ENCODE peak calls at places on chromosomes 7 and 10, in six cellular contexts. One of them, this sample, is unnamed.

GRCh38 chr7:76257973-76258372 is 44.5 kb upstream of the HSPB1 start:
- DNase-seq in WERI-Rb-1: peak; percentile 66
- DNase-seq in effector CD4-positive, alpha-beta T cell: no peak
- DNase-seq in neural crest cell: no peak
- DNase-seq in thoracic aorta: no peak
- DNase-seq in Calu3: no peak
- DNase-seq in this sample: no peak

GRCh38 chr10:7389346-7389745 is 21.5 kb downstream of the SFMBT2 start:
- DNase-seq in WERI-Rb-1: no peak
- DNase-seq in effector CD4-positive, alpha-beta T cell: no peak
- DNase-seq in neural crest cell: no peak
- DNase-seq in thoracic aorta: no peak
- DNase-seq in Calu3: no peak
- DNase-seq in this sample: no peak

GRCh38 chr10:7792541-7792940 is 4.6 kb downstream of the ATP5F1C start:
- DNase-seq in WERI-Rb-1: no peak
- DNase-seq in effector CD4-positive, alpha-beta T cell: no peak
- DNase-seq in neural crest cell: no peak
- DNase-seq in thoracic aorta: no peak
- DNase-seq in Calu3: no peak
- DNase-seq in this sample: no peak

GRCh38 chr7:23261843-23262452 is 15.4 kb downstream of the GPNMB start:
- DNase-seq in WERI-Rb-1: peak; percentile 60
- DNase-seq in effector CD4-positive, alpha-beta T cell: peak; percentile 37
- DNase-seq in neural crest cell: peak; percentile 60
- DNase-seq in thoracic aorta: no peak
- DNase-seq in Calu3: peak; percentile 83
- DNase-seq in this sample: peak; percentile 68

GRCh38 chr7:28626191-28626590 is 213.9 kb downstream of the CREB5 start:
- DNase-seq in WERI-Rb-1: no peak
- DNase-seq in effector CD4-positive, alpha-beta T cell: no peak
- DNase-seq in neural crest cell: no peak
- DNase-seq in thoracic aorta: no peak
- DNase-seq in Calu3: no peak
- DNase-seq in this sample: no peak

GRCh38 chr10:130200156-130201042 is 64.2 kb downstream of the GLRX3 start:
- DNase-seq in WERI-Rb-1: no peak
- DNase-seq in effector CD4-positive, alpha-beta T cell: no peak
- DNase-seq in neural crest cell: no peak
- DNase-seq in thoracic aorta: no peak
- DNase-seq in Calu3: no peak
- DNase-seq in this sample: no peak

GRCh38 chr10:78335371-78335690 is 301.7 kb downstream of the RPS24 start:
- DNase-seq in WERI-Rb-1: no peak
- DNase-seq in effector CD4-positive, alpha-beta T cell: no peak
- DNase-seq in neural crest cell: no peak
- DNase-seq in thoracic aorta: no peak
- DNase-seq in Calu3: no peak
- DNase-seq in this sample: no peak

GRCh38 chr7:137572071-137572784 is 228.7 kb upstream of the PTN start:
- DNase-seq in WERI-Rb-1: no peak
- DNase-seq in effector CD4-positive, alpha-beta T cell: no peak
- DNase-seq in neural crest cell: no peak
- DNase-seq in thoracic aorta: no peak
- DNase-seq in Calu3: no peak
- DNase-seq in this sample: no peak

GRCh38 chr10:7417103-7417623 is 6.3 kb upstream of the SFMBT2 start:
- DNase-seq in WERI-Rb-1: no peak
- DNase-seq in effector CD4-positive, alpha-beta T cell: no peak
- DNase-seq in neural crest cell: no peak
- DNase-seq in thoracic aorta: no peak
- DNase-seq in Calu3: no peak
- DNase-seq in this sample: no peak

GRCh38 chr10:27188259-27188658 is 33.1 kb downstream of the MASTL start:
- DNase-seq in WERI-Rb-1: no peak
- DNase-seq in effector CD4-positive, alpha-beta T cell: no peak
- DNase-seq in neural crest cell: no peak
- DNase-seq in thoracic aorta: no peak
- DNase-seq in Calu3: no peak
- DNase-seq in this sample: no peak

GRCh38 chr10:13352519-13352918 is 4.4 kb upstream of the SEPHS1 start:
- DNase-seq in WERI-Rb-1: no peak
- DNase-seq in effector CD4-positive, alpha-beta T cell: no peak
- DNase-seq in neural crest cell: no peak
- DNase-seq in thoracic aorta: no peak
- DNase-seq in Calu3: no peak
- DNase-seq in this sample: peak; percentile 28

GRCh38 chr7:5508698-5509097 is 85.1 kb upstream of the TNRC18 start:
- DNase-seq in WERI-Rb-1: no peak
- DNase-seq in effector CD4-positive, alpha-beta T cell: no peak
- DNase-seq in neural crest cell: no peak
- DNase-seq in thoracic aorta: no peak
- DNase-seq in Calu3: no peak
- DNase-seq in this sample: no peak

GRCh38 chr7:100342761-100343160 is 15.2 kb upstream of the PILRB start:
- DNase-seq in WERI-Rb-1: no peak
- DNase-seq in effector CD4-positive, alpha-beta T cell: no peak
- DNase-seq in neural crest cell: no peak
- DNase-seq in thoracic aorta: no peak
- DNase-seq in Calu3: no peak
- DNase-seq in this sample: no peak

GRCh38 chr10:126235091-126235978 is 152.9 kb downstream of the ADAM12 start:
- DNase-seq in WERI-Rb-1: no peak
- DNase-seq in effector CD4-positive, alpha-beta T cell: no peak
- DNase-seq in neural crest cell: no peak
- DNase-seq in thoracic aorta: no peak
- DNase-seq in Calu3: no peak
- DNase-seq in this sample: no peak

GRCh38 chr7:98297619-98298286 is 16.3 kb downstream of the BRI3 start:
- DNase-seq in WERI-Rb-1: no peak
- DNase-seq in effector CD4-positive, alpha-beta T cell: no peak
- DNase-seq in neural crest cell: no peak
- DNase-seq in thoracic aorta: no peak
- DNase-seq in Calu3: no peak
- DNase-seq in this sample: no peak

GRCh38 chr10:128060341-128060851 is 65.8 kb downstream of the MKI67 start:
- DNase-seq in WERI-Rb-1: no peak
- DNase-seq in effector CD4-positive, alpha-beta T cell: no peak
- DNase-seq in neural crest cell: no peak
- DNase-seq in thoracic aorta: no peak
- DNase-seq in Calu3: no peak
- DNase-seq in this sample: no peak

GRCh38 chr10:86403183-86403797 is 36.7 kb upstream of the GRID1 start:
- DNase-seq in WERI-Rb-1: no peak
- DNase-seq in effector CD4-positive, alpha-beta T cell: no peak
- DNase-seq in neural crest cell: no peak
- DNase-seq in thoracic aorta: no peak
- DNase-seq in Calu3: no peak
- DNase-seq in this sample: no peak

GRCh38 chr7:135714534-135715009 is 13.4 kb downstream of the SLC13A4 start:
- DNase-seq in WERI-Rb-1: no peak
- DNase-seq in effector CD4-positive, alpha-beta T cell: no peak
- DNase-seq in neural crest cell: peak; percentile 35
- DNase-seq in thoracic aorta: no peak
- DNase-seq in Calu3: peak; percentile 15
- DNase-seq in this sample: no peak

GRCh38 chr7:91411062-91411461 is 146.8 kb downstream of the FZD1 start:
- DNase-seq in WERI-Rb-1: no peak
- DNase-seq in effector CD4-positive, alpha-beta T cell: no peak
- DNase-seq in neural crest cell: no peak
- DNase-seq in thoracic aorta: no peak
- DNase-seq in Calu3: no peak
- DNase-seq in this sample: no peak

GRCh38 chr7:143043391-143043790 is 8.8 kb upstream of the OR6V1 start:
- DNase-seq in WERI-Rb-1: no peak
- DNase-seq in effector CD4-positive, alpha-beta T cell: no peak
- DNase-seq in neural crest cell: no peak
- DNase-seq in thoracic aorta: no peak
- DNase-seq in Calu3: no peak
- DNase-seq in this sample: no peak

GRCh38 chr10:47279276-47279675 is 20.7 kb upstream of the GDF10 start:
- DNase-seq in WERI-Rb-1: no peak
- DNase-seq in effector CD4-positive, alpha-beta T cell: no peak
- DNase-seq in neural crest cell: no peak
- DNase-seq in thoracic aorta: no peak
- DNase-seq in Calu3: no peak
- DNase-seq in this sample: no peak

GRCh38 chr10:57395921-57396320 is 871.8 kb downstream of the IPMK start:
- DNase-seq in WERI-Rb-1: no peak
- DNase-seq in effector CD4-positive, alpha-beta T cell: no peak
- DNase-seq in neural crest cell: no peak
- DNase-seq in thoracic aorta: no peak
- DNase-seq in Calu3: no peak
- DNase-seq in this sample: no peak

GRCh38 chr7:112182749-112183148 is 23.4 kb downstream of the DOCK4 start:
- DNase-seq in WERI-Rb-1: no peak
- DNase-seq in effector CD4-positive, alpha-beta T cell: no peak
- DNase-seq in neural crest cell: no peak
- DNase-seq in thoracic aorta: no peak
- DNase-seq in Calu3: no peak
- DNase-seq in this sample: no peak

GRCh38 chr7:133481676-133482075 is 228.8 kb downstream of the EXOC4 start:
- DNase-seq in WERI-Rb-1: no peak
- DNase-seq in effector CD4-positive, alpha-beta T cell: no peak
- DNase-seq in neural crest cell: no peak
- DNase-seq in thoracic aorta: no peak
- DNase-seq in Calu3: peak; percentile 3
- DNase-seq in this sample: no peak

GRCh38 chr7:12951397-12951801 is 264.0 kb downstream of the ARL4A start:
- DNase-seq in WERI-Rb-1: no peak
- DNase-seq in effector CD4-positive, alpha-beta T cell: no peak
- DNase-seq in neural crest cell: no peak
- DNase-seq in thoracic aorta: no peak
- DNase-seq in Calu3: peak; percentile 8
- DNase-seq in this sample: no peak

GRCh38 chr7:36286241-36286640 is 103.4 kb upstream of the ANLN start:
- DNase-seq in WERI-Rb-1: no peak
- DNase-seq in effector CD4-positive, alpha-beta T cell: peak; percentile 64
- DNase-seq in neural crest cell: no peak
- DNase-seq in thoracic aorta: no peak
- DNase-seq in Calu3: peak; percentile 54
- DNase-seq in this sample: no peak

GRCh38 chr10:112223725-112224124 is 40.2 kb upstream of the GPAM start:
- DNase-seq in WERI-Rb-1: no peak
- DNase-seq in effector CD4-positive, alpha-beta T cell: no peak
- DNase-seq in neural crest cell: no peak
- DNase-seq in thoracic aorta: no peak
- DNase-seq in Calu3: no peak
- DNase-seq in this sample: no peak

GRCh38 chr7:148084138-148084537 is 506.4 kb upstream of the C7orf33 start:
- DNase-seq in WERI-Rb-1: peak; percentile 69
- DNase-seq in effector CD4-positive, alpha-beta T cell: no peak
- DNase-seq in neural crest cell: peak; percentile 63
- DNase-seq in thoracic aorta: no peak
- DNase-seq in Calu3: peak; percentile 44
- DNase-seq in this sample: peak; percentile 49

This sample was measured in endothelial cell.